ENCODE peak calls at places on chromosomes 2 and 18, in seven cellular contexts. One of them, this sample, is unnamed.

GRCh38 chr2:115746151-115746550 is 1303.7 kb downstream of the DPP10 start:
- DNase-seq in GM12878: no peak
- DNase-seq in H1: no peak
- DNase-seq in HCT116: no peak
- DNase-seq in K562: no peak
- DNase-seq in SK-N-SH: no peak
- DNase-seq in HepG2: no peak
- DNase-seq in this sample: no peak

GRCh38 chr18:63427566-63427965 is 5.3 kb upstream of the VPS4B start:
- DNase-seq in GM12878: no peak
- DNase-seq in HepG2: no peak
- DNase-seq in SK-N-SH: no peak
- DNase-seq in H1: peak
- DNase-seq in K562: peak
- DNase-seq in HCT116: peak
- DNase-seq in this sample: no peak

GRCh38 chr2:54975598-54976507 is 74.4 kb downstream of the RTN4 start:
- DNase-seq in HCT116: no peak
- DNase-seq in SK-N-SH: no peak
- DNase-seq in GM12878: no peak
- DNase-seq in HepG2: no peak
- DNase-seq in K562: no peak
- DNase-seq in H1: no peak
- DNase-seq in this sample: no peak

GRCh38 chr2:227164745-227165350 is 424 bp downstream of the COL4A3 start:
- DNase-seq in H1: no peak
- DNase-seq in SK-N-SH: peak
- DNase-seq in HepG2: no peak
- DNase-seq in HCT116: no peak
- DNase-seq in GM12878: no peak
- DNase-seq in K562: no peak
- DNase-seq in this sample: no peak

GRCh38 chr2:179655627-179656026 is 205.8 kb downstream of the ZNF385B start:
- DNase-seq in GM12878: no peak
- DNase-seq in HepG2: no peak
- DNase-seq in SK-N-SH: no peak
- DNase-seq in K562: no peak
- DNase-seq in HCT116: no peak
- DNase-seq in H1: no peak
- DNase-seq in this sample: no peak

GRCh38 chr2:24818721-24819167 is 25.5 kb downstream of the CENPO start:
- DNase-seq in GM12878: no peak
- DNase-seq in SK-N-SH: peak
- DNase-seq in K562: no peak
- DNase-seq in H1: no peak
- DNase-seq in HCT116: no peak
- DNase-seq in HepG2: no peak
- DNase-seq in this sample: no peak

GRCh38 chr2:164706522-164706921 is 85.2 kb upstream of the GRB14 start:
- DNase-seq in HepG2: no peak
- DNase-seq in HCT116: no peak
- DNase-seq in SK-N-SH: no peak
- DNase-seq in H1: no peak
- DNase-seq in GM12878: no peak
- DNase-seq in K562: no peak
- DNase-seq in this sample: no peak

GRCh38 chr2:202251494-202251893 is 13.1 kb upstream of the SUMO1 start:
- DNase-seq in H1: no peak
- DNase-seq in HepG2: no peak
- DNase-seq in HCT116: no peak
- DNase-seq in K562: no peak
- DNase-seq in GM12878: no peak
- DNase-seq in SK-N-SH: no peak
- DNase-seq in this sample: no peak

GRCh38 chr18:36461551-36461987 is 164.1 kb downstream of the FHOD3 start:
- DNase-seq in GM12878: no peak
- DNase-seq in SK-N-SH: no peak
- DNase-seq in HCT116: no peak
- DNase-seq in K562: no peak
- DNase-seq in H1: no peak
- DNase-seq in HepG2: no peak
- DNase-seq in this sample: no peak

GRCh38 chr2:97360202-97360601 is 229.5 kb downstream of the ANKRD36B start:
- DNase-seq in K562: no peak
- DNase-seq in SK-N-SH: no peak
- DNase-seq in GM12878: no peak
- DNase-seq in H1: no peak
- DNase-seq in HCT116: no peak
- DNase-seq in HepG2: no peak
- DNase-seq in this sample: peak
- TF ChIP-seq JUND in K562: no peak
- TF ChIP-seq JUND in SK-N-SH: no peak
- TF ChIP-seq JUND in GM12878: no peak
- TF ChIP-seq JUND in H1: no peak
- TF ChIP-seq JUND in HCT116: no peak
- TF ChIP-seq JUND in HepG2: no peak
- TF ChIP-seq JUND in this sample: no peak

DNA sequence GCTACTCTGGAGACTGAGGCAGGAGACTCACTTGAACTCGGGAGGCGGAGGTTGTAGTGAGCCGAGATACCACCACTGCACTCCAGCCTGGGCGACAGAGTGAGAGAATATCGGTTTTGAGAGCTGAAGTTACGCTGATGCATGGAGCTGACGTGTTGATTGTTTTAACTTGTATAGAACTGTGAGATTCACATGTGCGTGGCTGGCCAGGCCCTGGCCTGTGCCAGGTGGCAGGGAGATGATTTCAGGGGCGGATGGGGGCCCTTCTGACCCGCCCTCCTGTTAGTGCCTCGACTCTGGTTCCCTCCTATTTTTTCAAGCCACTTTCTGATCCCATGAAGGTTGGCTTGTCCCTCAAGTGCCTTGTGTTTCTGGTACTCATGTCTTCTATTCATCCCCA is 25.7 kb downstream of the GATA6 start:
- DNase-seq in GM12878: no peak
- DNase-seq in SK-N-SH: no peak
- DNase-seq in HepG2: no peak
- DNase-seq in H1: no peak
- DNase-seq in K562: no peak
- DNase-seq in HCT116: no peak
- DNase-seq in this sample: no peak
- TF ChIP-seq JUND in GM12878: no peak
- TF ChIP-seq JUND in SK-N-SH: no peak
- TF ChIP-seq JUND in HepG2: no peak
- TF ChIP-seq JUND in H1: no peak
- TF ChIP-seq JUND in K562: no peak
- TF ChIP-seq JUND in HCT116: no peak
- TF ChIP-seq JUND in this sample: no peak

DNA sequence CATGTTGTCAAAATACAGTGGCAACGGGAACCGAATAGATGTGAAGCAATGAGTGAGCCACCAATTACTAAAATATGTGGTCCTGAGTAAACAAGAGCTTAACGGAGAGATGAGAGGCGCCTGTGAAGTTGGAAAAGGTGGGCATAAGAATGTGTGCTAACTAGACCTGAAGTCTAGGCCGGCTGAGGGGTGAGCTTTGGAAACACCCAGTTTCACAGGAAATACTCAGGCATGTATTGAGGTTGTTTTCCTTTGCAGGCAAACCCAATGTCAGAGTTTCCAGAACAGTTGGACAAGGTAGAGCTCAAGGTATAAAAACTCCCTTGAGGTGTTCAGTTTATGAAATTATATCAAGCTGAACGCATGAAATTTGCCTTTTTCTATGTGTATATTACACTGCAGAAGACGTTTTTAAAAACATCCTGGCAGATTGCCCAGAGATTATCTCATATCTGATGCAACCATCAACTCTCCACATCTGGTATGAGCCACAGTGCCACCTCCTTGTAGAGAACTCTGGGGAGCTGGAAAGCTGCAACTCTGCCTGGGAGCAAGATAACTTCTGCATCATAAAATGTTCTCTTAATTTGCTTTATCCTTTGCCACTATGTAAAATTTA is 3.9 kb upstream of the WDSUB1 start:
- DNase-seq in GM12878: no peak
- DNase-seq in K562: no peak
- DNase-seq in HepG2: peak
- DNase-seq in SK-N-SH: peak
- DNase-seq in HCT116: peak
- DNase-seq in H1: no peak
- DNase-seq in this sample: no peak
- TF ChIP-seq JUND in GM12878: no peak
- TF ChIP-seq JUND in K562: peak
- TF ChIP-seq JUND in HepG2: no peak
- TF ChIP-seq JUND in SK-N-SH: peak
- TF ChIP-seq JUND in HCT116: peak
- TF ChIP-seq JUND in H1: no peak
- TF ChIP-seq JUND in this sample: no peak

GRCh38 chr2:42470706-42471105 is 23.1 kb downstream of the KCNG3 start:
- DNase-seq in SK-N-SH: no peak
- DNase-seq in HepG2: no peak
- DNase-seq in K562: no peak
- DNase-seq in H1: no peak
- DNase-seq in GM12878: no peak
- DNase-seq in HCT116: no peak
- DNase-seq in this sample: no peak

GRCh38 chr2:42480402-42480801 is 13.4 kb downstream of the KCNG3 start:
- DNase-seq in K562: no peak
- DNase-seq in HepG2: no peak
- DNase-seq in GM12878: no peak
- DNase-seq in SK-N-SH: no peak
- DNase-seq in HCT116: no peak
- DNase-seq in H1: no peak
- DNase-seq in this sample: no peak

DNA sequence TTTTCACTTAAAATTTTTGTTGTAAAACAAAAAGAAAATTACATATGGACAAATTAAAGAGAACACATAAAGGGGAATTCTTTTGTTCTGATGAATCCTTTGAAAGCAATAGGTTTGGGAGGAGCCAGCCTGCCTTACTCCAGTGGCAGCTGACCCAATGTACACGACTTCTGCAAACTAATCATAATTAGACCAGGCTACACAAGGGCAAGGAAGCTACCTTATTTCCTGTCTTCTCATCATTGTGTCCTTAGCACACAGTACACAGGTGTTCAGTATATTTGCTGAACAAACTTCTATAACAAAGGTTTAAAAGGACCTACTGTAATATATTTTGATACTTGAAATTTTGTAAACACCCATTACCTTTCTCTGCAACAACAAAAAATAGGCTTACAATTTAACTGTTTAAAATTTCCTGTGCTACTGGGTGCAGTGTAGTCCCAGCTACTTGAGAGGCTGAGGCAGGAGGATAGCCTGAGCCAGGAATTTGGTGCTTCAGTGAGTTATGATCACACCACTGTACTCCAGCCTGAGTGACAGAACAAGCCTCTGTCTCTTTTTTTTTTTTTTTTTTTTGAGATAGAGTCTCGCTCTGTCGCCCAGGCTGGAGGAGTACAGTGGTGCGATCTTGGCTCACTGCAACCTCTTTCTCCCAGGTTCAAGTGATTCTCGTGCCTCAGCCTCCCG is 18.9 kb downstream of the KCNG3 start:
- DNase-seq in GM12878: no peak
- DNase-seq in H1: no peak
- DNase-seq in HCT116: no peak
- DNase-seq in K562: no peak
- DNase-seq in SK-N-SH: no peak
- DNase-seq in HepG2: peak
- DNase-seq in this sample: no peak
- TF ChIP-seq JUND in GM12878: no peak
- TF ChIP-seq JUND in H1: no peak
- TF ChIP-seq JUND in HCT116: no peak
- TF ChIP-seq JUND in K562: no peak
- TF ChIP-seq JUND in SK-N-SH: no peak
- TF ChIP-seq JUND in HepG2: no peak
- TF ChIP-seq JUND in this sample: no peak

GRCh38 chr2:70456594-70457495 is 96.8 kb downstream of the TGFA start:
- DNase-seq in GM12878: no peak
- DNase-seq in HepG2: no peak
- DNase-seq in K562: no peak
- DNase-seq in SK-N-SH: no peak
- DNase-seq in HCT116: no peak
- DNase-seq in H1: no peak
- DNase-seq in this sample: no peak
- TF ChIP-seq JUND in GM12878: no peak
- TF ChIP-seq JUND in HepG2: no peak
- TF ChIP-seq JUND in K562: no peak
- TF ChIP-seq JUND in SK-N-SH: no peak
- TF ChIP-seq JUND in HCT116: no peak
- TF ChIP-seq JUND in H1: no peak
- TF ChIP-seq JUND in this sample: no peak